ENCODE peak calls at places on chromosome 21, in five cellular contexts. S is spleen; N is posterior cingulate gyrus; F is stimulated activated CD8-positive, alpha-beta memory T cell treated with anti-CD3 and anti-CD28 coated beads, Interleukin-15, amount 100 ng/mL, for 1 hour; L is cardiac muscle cell. Q is an unnamed sample.

GRCh38 chr21:42663860-42664535 is 10.6 kb downstream of the PDE9A start:
- DNase-seq in S (no peak), N (peak), F (no peak), L (no peak), Q (no peak)

GRCh38 chr21:37348664-37349063 is 17.9 kb upstream of the DYRK1A start:
- DNase-seq in S (no peak), N (no peak), F (no peak), L (no peak), Q (no peak)

GRCh38 chr21:37829447-37829846 is 86.8 kb downstream of the KCNJ6 start:
- DNase-seq in S (peak), N (no peak), F (no peak), L (peak), Q (no peak)

GRCh38 chr21:28215214-28215954 is 777.3 kb downstream of the LTN1 start:
- DNase-seq in S (no peak), N (no peak), F (no peak), L (peak), Q (no peak)

GRCh38 chr21:32426592-32427051 is 14.1 kb downstream of the EVA1C start:
- DNase-seq in S (no peak), N (no peak), F (no peak), L (peak), Q (no peak)

GRCh38 chr21:35399706-35400105 is 350.6 kb upstream of the RUNX1 start:
- DNase-seq in S (no peak), N (no peak), F (no peak), L (no peak), Q (no peak)

GRCh38 chr21:25094695-25095094 is 512.6 kb downstream of the MRPL39 start:
- DNase-seq in S (no peak), N (no peak), F (no peak), L (no peak), Q (no peak)

GRCh38 chr21:32347887-32348450 is 44.8 kb downstream of the URB1 start:
- DNase-seq in S (no peak), N (no peak), F (no peak), L (no peak), Q (no peak)

GRCh38 chr21:34129971-34130597 is 56.7 kb downstream of the MRPS6 start:
- DNase-seq in S (no peak), N (no peak), F (no peak), L (peak), Q (no peak)

GRCh38 chr21:37367758-37368535 is 1.4 kb downstream of the DYRK1A start:
- DNase-seq in S (peak), N (peak), F (no peak), L (peak), Q (no peak)

GRCh38 chr21:43767980-43768867 is 7.9 kb downstream of the CSTB start:
- DNase-seq in S (no peak), N (no peak), F (no peak), L (peak), Q (no peak)

GRCh38 chr21:35282944-35283343 is 233.8 kb upstream of the RUNX1 start:
- DNase-seq in S (no peak), N (no peak), F (no peak), L (no peak), Q (no peak)

Q was measured in chondrocyte.